ENCODE peak calls at places on chromosomes 6 and 20, in four cellular contexts. Y is H9, F is Panc1, Q is Peyer's patch. L is an unnamed sample.

GRCh38 chr6:151330130-151330715 is 61.1 kb downstream of the ZBTB2 start:
- DNase-seq in Y (no peak), F (no peak), Q (no peak), L (no peak)

GRCh38 chr20:58645277-58645968 is 5.7 kb upstream of the STX16 start:
- DNase-seq in Y (peak; percentile 12), F (no peak), Q (peak; percentile 6), L (no peak)

GRCh38 chr6:147099974-147100373 is 104.2 kb upstream of the STXBP5 start:
- DNase-seq in Y (no peak), F (no peak), Q (no peak), L (no peak)

GRCh38 chr6:100886078-100886477 is 4.9 kb upstream of the ASCC3 start:
- DNase-seq in Y (no peak), F (no peak), Q (no peak), L (no peak)

GRCh38 chr20:21159658-21160380 is 33.9 kb downstream of the KIZ start:
- DNase-seq in Y (no peak), F (no peak), Q (no peak), L (no peak)

GRCh38 chr20:45052698-45053440 is 48.1 kb downstream of the KCNS1 start:
- DNase-seq in Y (no peak), F (no peak), Q (no peak), L (peak; percentile 30)

GRCh38 chr20:15654208-15654649 is 919.0 kb downstream of the KIF16B start:
- DNase-seq in Y (peak; percentile 80), F (no peak), Q (no peak), L (peak; percentile 71)

GRCh38 chr6:122676146-122676545 is 65.9 kb downstream of the PKIB start:
- DNase-seq in Y (no peak), F (no peak), Q (no peak), L (no peak)

GRCh38 chr6:170522565-170523183 is 30.4 kb downstream of the PSMB1 start:
- DNase-seq in Y (peak; percentile 71), F (no peak), Q (no peak), L (no peak)

GRCh38 chr6:32148289-32148688 is 3.5 kb downstream of the PRRT1 start:
- DNase-seq in Y (no peak), F (no peak), Q (no peak), L (no peak)

GRCh38 chr6:108030223-108030622 is 44.3 kb downstream of the OSTM1 start:
- DNase-seq in Y (no peak), F (no peak), Q (no peak), L (peak; percentile 48)

GRCh38 chr6:150953860-150954259 is 88.4 kb downstream of the MTHFD1L start:
- DNase-seq in Y (no peak), F (no peak), Q (no peak), L (no peak)

GRCh38 chr20:31842471-31843157 is 2.8 kb downstream of the FOXS1 start:
- DNase-seq in Y (no peak), F (no peak), Q (no peak), L (no peak)

GRCh38 chr20:37354210-37355195 is 8.6 kb downstream of the SRC start:
- DNase-seq in Y (no peak), F (no peak), Q (no peak), L (peak; percentile 96)

GRCh38 chr6:165987483-165988305 is 180.0 kb downstream of the TBXT start:
- DNase-seq in Y (peak; percentile 71), F (no peak), Q (peak; percentile 18), L (peak; percentile 3)

GRCh38 chr6:38266921-38267354 is 372.8 kb downstream of the BTBD9 start:
- DNase-seq in Y (no peak), F (no peak), Q (no peak), L (no peak)

GRCh38 chr6:97133071-97133470 is 149.9 kb downstream of the MMS22L start:
- DNase-seq in Y (no peak), F (no peak), Q (no peak), L (peak; percentile 1)

GRCh38 chr6:119172813-119173212 is 94.3 kb upstream of the FAM184A start:
- DNase-seq in Y (no peak), F (no peak), Q (no peak), L (no peak)

GRCh38 chr6:79737172-79737571 is 106.0 kb downstream of the SH3BGRL2 start:
- DNase-seq in Y (no peak), F (no peak), Q (no peak), L (peak; percentile 64)

GRCh38 chr20:31945790-31946189 is 6.1 kb downstream of the PDRG1 start:
- DNase-seq in Y (no peak), F (no peak), Q (no peak), L (no peak)

GRCh38 chr20:19466204-19466928 is 253.9 kb downstream of the SLC24A3 start:
- DNase-seq in Y (no peak), F (no peak), Q (no peak), L (no peak)

GRCh38 chr6:17212541-17213371 is 68.4 kb upstream of the RBM24 start:
- DNase-seq in Y (no peak), F (no peak), Q (no peak), L (no peak)

DNA sequence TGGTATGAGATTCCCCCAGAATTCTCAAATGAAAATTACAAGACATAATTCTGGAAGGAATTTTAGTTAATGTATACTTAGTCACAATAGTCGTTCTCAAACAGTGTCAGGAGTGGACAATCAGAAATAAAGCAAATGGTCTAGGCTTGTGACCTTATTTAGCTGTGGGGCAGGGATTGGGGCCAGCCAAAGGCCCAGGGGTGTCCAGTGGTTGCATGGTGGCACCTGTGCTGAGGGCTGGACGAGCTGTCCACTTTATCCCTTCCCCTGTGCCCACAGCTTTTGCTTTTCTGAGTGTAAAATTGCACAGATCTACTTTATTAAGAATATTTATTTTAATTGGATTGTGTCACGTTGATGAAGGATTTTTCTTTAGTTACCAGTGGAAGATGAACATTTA is 195.0 kb downstream of the ARID1B start:
- DNase-seq in Y (no peak), F (no peak), Q (no peak), L (no peak)
- H3K4me1 ChIP-seq in Y (peaks cover 8% of the 10 kb centered on the region), F (peaks cover 12% of the 10 kb centered on the region), Q (no peaks in the 10 kb centered on the region), L (peaks cover 9% of the 10 kb centered on the region)

GRCh38 chr20:34022154-34022842 is 28.6 kb downstream of the RALY start:
- DNase-seq in Y (no peak), F (peak; percentile 13), Q (no peak), L (no peak)
- H3K4me1 ChIP-seq in Y (peaks cover 10% of the 10 kb centered on the region), F (peaks cover 21% of the 10 kb centered on the region), Q (peaks cover 42% of the 10 kb centered on the region), L (peaks cover 31% of the 10 kb centered on the region)

GRCh38 chr6:137977814-137978213 is 110.8 kb downstream of the TNFAIP3 start:
- DNase-seq in Y (no peak), F (no peak), Q (no peak), L (no peak)

GRCh38 chr6:137976430-137976829 is 109.4 kb downstream of the TNFAIP3 start:
- DNase-seq in Y (no peak), F (no peak), Q (no peak), L (no peak)

GRCh38 chr6:137978252-137978896 is 111.3 kb downstream of the TNFAIP3 start:
- DNase-seq in Y (no peak), F (no peak), Q (no peak), L (peak; percentile 91)

GRCh38 chr6:137975058-137975940 is 108.2 kb downstream of the TNFAIP3 start:
- DNase-seq in Y (no peak), F (no peak), Q (no peak), L (peak; percentile 59)

GRCh38 chr6:137977206-137977605 is 110.1 kb downstream of the TNFAIP3 start:
- DNase-seq in Y (no peak), F (no peak), Q (no peak), L (no peak)
- H3K4me1 ChIP-seq in Y (no peaks in the 10 kb centered on the region), F (peaks cover 12% of the 10 kb centered on the region), Q (peaks cover 14% of the 10 kb centered on the region), L (peaks cover 2% of the 10 kb centered on the region)

GRCh38 chr20:62715201-62715600 is 6.6 kb downstream of the NTSR1 start:
- DNase-seq in Y (no peak), F (no peak), Q (no peak), L (no peak)

GRCh38 chr20:62714006-62714405 is 5.4 kb downstream of the NTSR1 start:
- DNase-seq in Y (no peak), F (no peak), Q (no peak), L (no peak)

GRCh38 chr20:62716941-62717310 is 8.3 kb downstream of the NTSR1 start:
- DNase-seq in Y (no peak), F (no peak), Q (no peak), L (no peak)

GRCh38 chr20:62716198-62716940 is 7.7 kb downstream of the NTSR1 start:
- DNase-seq in Y (no peak), F (no peak), Q (no peak), L (peak; percentile 44)

DNA sequence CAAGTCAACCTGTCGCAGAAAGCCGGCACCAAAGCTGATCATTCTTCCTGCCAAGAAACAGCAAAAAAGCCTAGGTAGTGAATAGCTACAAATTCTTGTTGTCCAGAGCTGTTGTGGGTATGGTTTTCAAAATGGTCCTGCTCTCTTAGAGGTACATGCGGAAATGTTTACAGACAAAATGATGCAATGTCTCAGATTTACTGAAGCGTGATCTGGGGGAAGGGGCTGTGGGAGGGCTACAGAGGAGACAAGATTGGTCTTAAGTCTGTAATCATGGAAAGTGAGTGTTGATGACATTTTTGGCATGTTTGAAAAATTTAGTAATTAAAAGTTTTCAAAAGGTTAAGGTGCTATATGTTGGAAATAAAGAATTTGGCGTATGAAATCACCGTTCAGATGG is 6.2 kb downstream of the NTSR1 start:
- DNase-seq in Y (no peak), F (no peak), Q (no peak), L (no peak)
- H3K4me1 ChIP-seq in Y (no peaks in the 10 kb centered on the region), F (peaks cover 67% of the 10 kb centered on the region), Q (no peaks in the 10 kb centered on the region), L (no peaks in the 10 kb centered on the region)

GRCh38 chr20:2118783-2119182 is 17.2 kb downstream of the STK35 start:
- DNase-seq in Y (no peak), F (no peak), Q (no peak), L (no peak)
- H3K4me1 ChIP-seq in Y (no peaks in the 10 kb centered on the region), F (no peaks in the 10 kb centered on the region), Q (peaks cover 23% of the 10 kb centered on the region), L (peaks cover 20% of the 10 kb centered on the region)

DNA sequence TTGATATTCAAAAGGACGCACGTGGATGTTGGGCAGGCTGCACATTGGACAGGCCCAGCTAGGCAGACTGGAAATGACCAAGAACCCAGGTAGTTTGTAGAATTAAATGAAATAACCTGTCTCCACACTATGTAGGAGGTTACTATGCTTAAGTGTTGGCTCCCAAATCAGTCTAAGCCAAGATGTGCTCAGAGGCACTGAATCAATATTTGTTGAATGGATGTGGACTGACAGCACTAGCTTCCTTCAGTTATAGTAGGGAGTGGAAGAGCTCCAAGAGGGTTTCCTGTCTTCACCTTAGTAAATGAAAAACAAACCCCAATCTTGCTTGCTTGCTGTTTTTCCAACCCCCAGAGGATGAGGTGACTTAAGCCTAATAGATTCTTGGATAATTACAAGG is 180.5 kb downstream of the JARID2 start:
- DNase-seq in Y (no peak), F (no peak), Q (no peak), L (no peak)
- H3K4me1 ChIP-seq in Y (peaks cover 43% of the 10 kb centered on the region), F (no peaks in the 10 kb centered on the region), Q (peaks cover 8% of the 10 kb centered on the region), L (no peaks in the 10 kb centered on the region)

DNA sequence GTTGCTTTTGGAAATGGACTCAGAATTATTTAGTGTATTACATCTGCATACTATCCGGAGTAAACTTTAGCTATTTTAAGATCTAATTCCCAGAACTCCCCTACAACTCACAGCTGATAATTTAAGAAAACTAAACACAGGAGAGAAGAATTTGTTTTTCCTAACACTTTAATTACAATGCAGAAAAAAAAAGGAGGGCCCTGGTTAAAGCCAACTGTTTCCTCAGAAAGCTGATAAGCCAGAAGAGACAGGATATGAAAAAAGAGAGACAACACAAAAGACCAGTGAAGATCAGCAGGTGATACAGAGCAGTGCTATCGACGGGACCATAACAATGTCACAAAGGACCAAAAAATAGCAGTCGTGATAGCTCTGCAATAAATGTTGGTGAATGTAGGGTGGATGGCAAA is 5.8 kb downstream of the IFNGR1 start:
- DNase-seq in Y (no peak), F (no peak), Q (no peak), L (no peak)
- H3K4me1 ChIP-seq in Y (no peaks in the 10 kb centered on the region), F (peaks cover 18% of the 10 kb centered on the region), Q (peaks cover 49% of the 10 kb centered on the region), L (peaks cover 4% of the 10 kb centered on the region)